ENCODE peak calls at places on chromosome 10, in four cellular contexts. Q is psoas muscle, H is HL-60, K is uterus. T is an unnamed sample.

GRCh38 chr10:70907619-70908425 is 19.5 kb upstream of the PCBD1 start:
- DNase-seq in Q (no peak), K (no peak), H (no peak), T (no peak)

GRCh38 chr10:68184546-68184945 is 47.4 kb downstream of the ATOH7 start:
- DNase-seq in K (no peak), Q (no peak), H (no peak), T (no peak)

GRCh38 chr10:120485946-120486345 is 28.9 kb downstream of the PLPP4 start:
- DNase-seq in Q (no peak), K (no peak), H (no peak), T (no peak)

GRCh38 chr10:113076949-113077348 is 126.9 kb downstream of the TCF7L2 start:
- DNase-seq in K (no peak), H (no peak), Q (no peak), T (no peak)

GRCh38 chr10:31353574-31353973 is 34.6 kb downstream of the ZEB1 start:
- DNase-seq in H (peak), K (no peak), Q (no peak), T (peak)

GRCh38 chr10:11178606-11179221 is 161.0 kb downstream of the CELF2 start:
- DNase-seq in Q (no peak), K (no peak), H (peak), T (no peak)

GRCh38 chr10:70892631-70893030 is 4.3 kb upstream of the PCBD1 start:
- DNase-seq in H (no peak), Q (no peak), K (no peak), T (no peak)

GRCh38 chr10:13624630-13625029 is 37.9 kb downstream of the PRPF18 start:
- DNase-seq in Q (no peak), H (no peak), K (no peak), T (peak)

GRCh38 chr10:88194041-88194887 is 330.8 kb downstream of the PTEN start:
- DNase-seq in K (peak), H (no peak), Q (no peak), T (peak)

GRCh38 chr10:13268841-13269240 is 31.0 kb downstream of the PHYH start:
- DNase-seq in K (no peak), H (no peak), Q (no peak), T (no peak)

GRCh38 chr10:11411926-11412545 is 199.4 kb downstream of the USP6NL start:
- DNase-seq in H (no peak), K (no peak), Q (no peak), T (no peak)

GRCh38 chr10:132543916-132544743 is 6.5 kb downstream of the INPP5A start:
- DNase-seq in H (no peak), Q (peak), K (peak), T (no peak)

GRCh38 chr10:28631896-28632596 is 45.3 kb upstream of the BAMBI start:
- DNase-seq in H (no peak), K (no peak), Q (no peak), T (peak)

GRCh38 chr10:95201736-95202135 is 7.7 kb downstream of the ACSM6 start:
- DNase-seq in Q (no peak), H (no peak), K (no peak), T (peak)

GRCh38 chr10:22646291-22646926 is 68.0 kb downstream of the PIP4K2A start:
- DNase-seq in H (no peak), K (no peak), Q (no peak), T (no peak)

GRCh38 chr10:122550983-122551382 is 9.6 kb upstream of the DMBT1 start:
- DNase-seq in K (no peak), H (no peak), Q (no peak), T (no peak)

GRCh38 chr10:101231912-101232689 is 2.8 kb upstream of the LBX1 start:
- DNase-seq in Q (no peak), H (no peak), K (no peak), T (no peak)

GRCh38 chr10:79437111-79437814 is 8.2 kb downstream of the ZCCHC24 start:
- DNase-seq in K (no peak), Q (no peak), H (no peak), T (no peak)

GRCh38 chr10:14837003-14837755 is 658 bp downstream of the CDNF start:
- DNase-seq in H (no peak), K (no peak), Q (no peak), T (peak)

GRCh38 chr10:110777661-110778060 is 94.1 kb upstream of the PDCD4 start:
- DNase-seq in H (no peak), K (no peak), Q (no peak), T (no peak)

GRCh38 chr10:4684434-4684833 is 141.6 kb upstream of the AKR1E2 start:
- DNase-seq in Q (no peak), H (no peak), K (no peak), T (no peak)

GRCh38 chr10:84908491-84908890 is 580.1 kb downstream of the CCSER2 start:
- DNase-seq in Q (no peak), H (no peak), K (no peak), T (no peak)

GRCh38 chr10:114320249-114321116 is 81.4 kb downstream of the VWA2 start:
- DNase-seq in K (no peak), H (no peak), Q (no peak), T (peak)

GRCh38 chr10:101818958-101819633 is 852 bp upstream of the OGA start:
- DNase-seq in K (peak), H (no peak), Q (no peak), T (no peak)

GRCh38 chr10:13739178-13739577 is 152.4 kb downstream of the PRPF18 start:
- DNase-seq in K (no peak), H (no peak), Q (no peak), T (no peak)

GRCh38 chr10:71611131-71611530 is 108.4 kb downstream of the C10orf105 start:
- DNase-seq in Q (no peak), K (no peak), H (no peak), T (no peak)

GRCh38 chr10:125227546-125227945 is 67.2 kb upstream of the CTBP2 start:
- DNase-seq in H (peak), K (no peak), Q (no peak), T (no peak)

GRCh38 chr10:125230251-125230650 is 69.9 kb upstream of the CTBP2 start:
- DNase-seq in K (no peak), Q (no peak), H (no peak), T (no peak)

GRCh38 chr10:125231813-125232475 is 71.6 kb upstream of the CTBP2 start:
- DNase-seq in H (no peak), Q (no peak), K (no peak), T (no peak)

GRCh38 chr10:125232841-125233240 is 72.5 kb upstream of the CTBP2 start:
- DNase-seq in Q (no peak), H (no peak), K (no peak), T (no peak)

DNA sequence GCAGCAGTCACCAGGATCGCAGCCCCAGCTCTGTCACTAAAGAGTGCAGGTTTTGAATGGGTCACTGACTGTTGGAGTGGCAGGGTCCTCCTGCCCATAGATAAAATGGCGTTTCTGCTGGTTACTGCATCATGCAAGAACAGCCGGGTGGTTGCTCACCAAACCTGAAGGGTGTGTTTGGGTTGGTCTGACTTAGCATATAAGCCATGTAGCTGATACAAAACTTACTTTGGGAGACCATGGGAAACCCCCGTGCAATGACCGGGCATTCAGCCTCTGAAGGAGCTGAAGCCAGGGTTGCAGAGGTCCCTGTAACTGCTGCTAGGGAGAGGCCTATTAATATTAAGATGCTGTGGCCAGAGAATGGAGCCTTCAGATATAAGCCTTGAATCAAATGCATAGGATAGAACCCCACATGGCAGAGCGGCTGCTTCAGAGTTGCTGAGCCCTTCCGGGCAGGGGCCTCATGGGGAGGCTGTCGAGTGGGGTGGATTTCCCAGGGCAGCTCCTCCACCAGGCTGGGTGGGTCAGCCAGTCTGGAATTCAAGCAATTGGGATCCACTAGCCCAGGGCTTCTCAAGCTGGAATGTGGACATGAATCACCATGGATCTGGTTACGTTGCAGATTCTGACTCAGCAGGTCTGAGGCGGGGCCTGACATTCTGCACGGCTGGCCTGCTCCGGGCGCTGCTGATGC is 70.9 kb upstream of the CTBP2 start:
- DNase-seq in K (no peak), Q (peak), H (no peak), T (peak)
- H3K27ac ChIP-seq in K (no peak), Q (no peak), H (no peak), T (peak)

GRCh38 chr10:96996275-96996980 is 164.3 kb downstream of the LCOR start:
- DNase-seq in K (no peak), Q (no peak), H (no peak), T (no peak)
- H3K27ac ChIP-seq in K (no peak), Q (no peak), H (no peak), T (no peak)

GRCh38 chr10:98268694-98269386 is 846 bp upstream of the LOXL4 start:
- DNase-seq in K (no peak), H (no peak), Q (peak), T (no peak)
- H3K27ac ChIP-seq in K (peak), H (no peak), Q (peak), T (no peak)

DNA sequence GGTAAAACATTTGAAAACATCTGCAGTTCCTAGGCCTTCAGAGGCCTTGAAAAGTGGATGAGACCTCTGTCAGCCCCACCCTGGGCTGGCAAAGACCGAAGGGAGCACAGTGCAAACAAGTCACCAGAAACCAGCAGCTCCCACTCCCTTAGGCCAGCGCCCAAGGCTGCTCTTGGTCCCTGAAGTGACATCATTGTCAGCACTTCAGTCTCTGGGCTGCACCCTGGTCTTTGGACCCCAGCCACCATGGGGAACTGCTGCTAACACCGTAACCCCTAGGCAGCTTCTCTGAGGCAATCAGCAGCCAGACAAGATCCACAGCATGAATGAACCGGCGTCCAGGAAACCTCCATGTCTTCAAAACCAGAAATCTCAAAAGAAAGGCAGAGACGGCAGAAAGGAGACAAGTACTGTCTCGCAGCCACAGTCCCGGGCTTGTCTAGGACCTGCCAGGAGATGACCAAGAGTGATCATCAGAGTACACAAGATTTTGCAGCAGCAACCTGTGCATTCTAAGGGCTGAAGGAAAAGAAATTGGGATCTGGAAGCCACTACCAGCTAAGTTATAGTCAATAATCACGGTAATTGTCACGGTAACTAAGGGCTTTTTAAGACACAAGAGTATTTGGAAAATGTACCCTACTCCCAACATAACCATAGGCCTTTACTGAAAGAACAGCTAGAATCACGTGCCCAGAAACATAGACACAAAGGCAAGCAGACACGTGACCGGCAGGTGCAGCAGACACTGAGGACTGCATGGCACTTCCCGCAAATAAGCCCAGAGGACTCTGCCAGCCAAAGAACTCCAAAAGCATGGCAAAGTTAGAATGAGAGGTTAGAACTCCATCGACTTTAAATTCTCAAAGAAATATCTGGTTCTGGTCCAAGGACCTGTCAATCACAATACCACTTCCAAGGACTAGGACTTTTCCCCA is 23.3 kb downstream of the CPXM2 start:
- DNase-seq in K (no peak), H (no peak), Q (no peak), T (no peak)
- H3K27ac ChIP-seq in K (no peak), H (no peak), Q (no peak), T (no peak)

T was measured in epithelial cell of prostate.